ENCODE peak calls at places on chromosome 17, in ten cellular contexts. One of them, this sample, is unnamed.

GRCh38 chr17:74919440-74920305 is 3.4 kb downstream of the USH1G start:
- DNase-seq in kidney tubule cell: no peak
- DNase-seq in NCI-H460: peak
- DNase-seq in heart left ventricle: no peak
- DNase-seq in activated CD4-positive, alpha-beta T cell treated with anti-CD3 and anti-CD28 coated beads for 1 hour: no peak
- DNase-seq in activated T-cell treated with anti-CD3 and anti-CD28 coated beads, Interleukin-2, amount 50 U/mL, for 72 hours: no peak
- DNase-seq in A172: no peak
- DNase-seq in mucosa of gallbladder: no peak
- DNase-seq in CD8-positive, alpha-beta memory T cell: no peak
- DNase-seq in RCC 7860: no peak
- DNase-seq in this sample: no peak

GRCh38 chr17:56793506-56793905 is 40.2 kb downstream of the C17orf67 start:
- DNase-seq in activated T-cell treated with anti-CD3 and anti-CD28 coated beads, Interleukin-2, amount 50 U/mL, for 72 hours: no peak
- DNase-seq in mucosa of gallbladder: no peak
- DNase-seq in heart left ventricle: no peak
- DNase-seq in RCC 7860: no peak
- DNase-seq in kidney tubule cell: no peak
- DNase-seq in CD8-positive, alpha-beta memory T cell: no peak
- DNase-seq in NCI-H460: no peak
- DNase-seq in activated CD4-positive, alpha-beta T cell treated with anti-CD3 and anti-CD28 coated beads for 1 hour: no peak
- DNase-seq in A172: no peak
- DNase-seq in this sample: no peak

GRCh38 chr17:26962255-26963162 is 331.4 kb upstream of the WSB1 start:
- DNase-seq in activated T-cell treated with anti-CD3 and anti-CD28 coated beads, Interleukin-2, amount 50 U/mL, for 72 hours: no peak
- DNase-seq in NCI-H460: no peak
- DNase-seq in kidney tubule cell: no peak
- DNase-seq in mucosa of gallbladder: no peak
- DNase-seq in CD8-positive, alpha-beta memory T cell: no peak
- DNase-seq in heart left ventricle: no peak
- DNase-seq in activated CD4-positive, alpha-beta T cell treated with anti-CD3 and anti-CD28 coated beads for 1 hour: no peak
- DNase-seq in RCC 7860: no peak
- DNase-seq in A172: no peak
- DNase-seq in this sample: no peak

GRCh38 chr17:70168044-70168978 is 1.0 kb upstream of the KCNJ2 start:
- DNase-seq in RCC 7860: peak
- DNase-seq in kidney tubule cell: peak
- DNase-seq in activated T-cell treated with anti-CD3 and anti-CD28 coated beads, Interleukin-2, amount 50 U/mL, for 72 hours: peak
- DNase-seq in NCI-H460: peak
- DNase-seq in CD8-positive, alpha-beta memory T cell: no peak
- DNase-seq in mucosa of gallbladder: peak
- DNase-seq in heart left ventricle: peak
- DNase-seq in activated CD4-positive, alpha-beta T cell treated with anti-CD3 and anti-CD28 coated beads for 1 hour: no peak
- DNase-seq in A172: no peak
- DNase-seq in this sample: peak

GRCh38 chr17:43216369-43216761 is 4.7 kb downstream of the TMEM106A start:
- DNase-seq in NCI-H460: no peak
- DNase-seq in activated T-cell treated with anti-CD3 and anti-CD28 coated beads, Interleukin-2, amount 50 U/mL, for 72 hours: no peak
- DNase-seq in RCC 7860: no peak
- DNase-seq in A172: no peak
- DNase-seq in kidney tubule cell: no peak
- DNase-seq in heart left ventricle: no peak
- DNase-seq in activated CD4-positive, alpha-beta T cell treated with anti-CD3 and anti-CD28 coated beads for 1 hour: no peak
- DNase-seq in CD8-positive, alpha-beta memory T cell: no peak
- DNase-seq in mucosa of gallbladder: no peak
- DNase-seq in this sample: no peak

GRCh38 chr17:2008332-2009126 is 16.6 kb downstream of the RTN4RL1 start:
- DNase-seq in activated T-cell treated with anti-CD3 and anti-CD28 coated beads, Interleukin-2, amount 50 U/mL, for 72 hours: no peak
- DNase-seq in mucosa of gallbladder: no peak
- DNase-seq in NCI-H460: no peak
- DNase-seq in A172: no peak
- DNase-seq in RCC 7860: no peak
- DNase-seq in kidney tubule cell: no peak
- DNase-seq in activated CD4-positive, alpha-beta T cell treated with anti-CD3 and anti-CD28 coated beads for 1 hour: no peak
- DNase-seq in CD8-positive, alpha-beta memory T cell: no peak
- DNase-seq in heart left ventricle: no peak
- DNase-seq in this sample: no peak

GRCh38 chr17:21373034-21373433 is 3.1 kb upstream of the KCNJ12 start:
- DNase-seq in heart left ventricle: no peak
- DNase-seq in activated T-cell treated with anti-CD3 and anti-CD28 coated beads, Interleukin-2, amount 50 U/mL, for 72 hours: no peak
- DNase-seq in A172: no peak
- DNase-seq in mucosa of gallbladder: no peak
- DNase-seq in NCI-H460: no peak
- DNase-seq in CD8-positive, alpha-beta memory T cell: no peak
- DNase-seq in RCC 7860: no peak
- DNase-seq in activated CD4-positive, alpha-beta T cell treated with anti-CD3 and anti-CD28 coated beads for 1 hour: no peak
- DNase-seq in kidney tubule cell: no peak
- DNase-seq in this sample: no peak

GRCh38 chr17:46072998-46073397 is 73.9 kb downstream of the STH start:
- DNase-seq in kidney tubule cell: peak
- DNase-seq in A172: peak
- DNase-seq in NCI-H460: peak
- DNase-seq in mucosa of gallbladder: no peak
- DNase-seq in activated CD4-positive, alpha-beta T cell treated with anti-CD3 and anti-CD28 coated beads for 1 hour: no peak
- DNase-seq in heart left ventricle: no peak
- DNase-seq in CD8-positive, alpha-beta memory T cell: no peak
- DNase-seq in activated T-cell treated with anti-CD3 and anti-CD28 coated beads, Interleukin-2, amount 50 U/mL, for 72 hours: no peak
- DNase-seq in RCC 7860: peak
- DNase-seq in this sample: no peak

GRCh38 chr17:68498479-68499326 is 13.5 kb upstream of the PRKAR1A start:
- DNase-seq in heart left ventricle: peak
- DNase-seq in A172: no peak
- DNase-seq in CD8-positive, alpha-beta memory T cell: no peak
- DNase-seq in RCC 7860: no peak
- DNase-seq in kidney tubule cell: no peak
- DNase-seq in activated CD4-positive, alpha-beta T cell treated with anti-CD3 and anti-CD28 coated beads for 1 hour: no peak
- DNase-seq in activated T-cell treated with anti-CD3 and anti-CD28 coated beads, Interleukin-2, amount 50 U/mL, for 72 hours: no peak
- DNase-seq in mucosa of gallbladder: peak
- DNase-seq in NCI-H460: no peak
- DNase-seq in this sample: no peak

GRCh38 chr17:56599093-56599492 is 5.6 kb downstream of the NOG start:
- DNase-seq in heart left ventricle: no peak
- DNase-seq in activated T-cell treated with anti-CD3 and anti-CD28 coated beads, Interleukin-2, amount 50 U/mL, for 72 hours: no peak
- DNase-seq in RCC 7860: no peak
- DNase-seq in CD8-positive, alpha-beta memory T cell: no peak
- DNase-seq in kidney tubule cell: no peak
- DNase-seq in activated CD4-positive, alpha-beta T cell treated with anti-CD3 and anti-CD28 coated beads for 1 hour: no peak
- DNase-seq in mucosa of gallbladder: no peak
- DNase-seq in A172: no peak
- DNase-seq in NCI-H460: no peak
- DNase-seq in this sample: no peak

GRCh38 chr17:71527311-71527710 is 593.5 kb upstream of the SOX9 start:
- DNase-seq in NCI-H460: no peak
- DNase-seq in mucosa of gallbladder: no peak
- DNase-seq in RCC 7860: peak
- DNase-seq in A172: no peak
- DNase-seq in kidney tubule cell: no peak
- DNase-seq in CD8-positive, alpha-beta memory T cell: no peak
- DNase-seq in heart left ventricle: no peak
- DNase-seq in activated CD4-positive, alpha-beta T cell treated with anti-CD3 and anti-CD28 coated beads for 1 hour: no peak
- DNase-seq in activated T-cell treated with anti-CD3 and anti-CD28 coated beads, Interleukin-2, amount 50 U/mL, for 72 hours: no peak
- DNase-seq in this sample: no peak